ENCODE peak calls at places on chromosomes 13 and 19, in five cellular contexts. T, C, V, M and O are unnamed samples.
A peak's percentile ranks its signal among the peaks of the same experiment; 100 is the strongest.

GRCh38 chr19:39745645-39746044 is 7.8 kb upstream of the CLC start:
- DNase-seq in V (no peak), C (no peak), T (no peak), M (no peak), O (no peak)

GRCh38 chr13:50161052-50161451 is 145.8 kb downstream of the KCNRG start:
- DNase-seq in T (no peak), V (no peak), C (peak; percentile 56), M (no peak), O (no peak)

GRCh38 chr13:36190771-36191170 is 23.6 kb downstream of the SOHLH2 start:
- DNase-seq in T (no peak), V (no peak), M (no peak), C (no peak), O (no peak)

GRCh38 chr19:52010674-52011073 is 2.7 kb upstream of the ZNF615 start:
- DNase-seq in C (no peak), V (no peak), T (no peak), M (no peak), O (no peak)

GRCh38 chr13:95160112-95160906 is 140.9 kb downstream of the ABCC4 start:
- DNase-seq in C (peak; percentile 72), T (no peak), M (no peak), V (no peak), O (no peak)

GRCh38 chr13:102693781-102694180 is 1.1 kb downstream of the METTL21C start:
- DNase-seq in T (no peak), C (peak; percentile 64), V (no peak), M (no peak), O (no peak)

GRCh38 chr13:20294497-20294896 is 62.4 kb upstream of the GJB6 start:
- DNase-seq in T (no peak), C (no peak), V (no peak), M (no peak), O (no peak)

GRCh38 chr13:46057251-46058015 is 4.9 kb upstream of the ZC3H13 start:
- DNase-seq in T (no peak), V (no peak), M (no peak), C (peak; percentile 18), O (no peak)

GRCh38 chr13:52845766-52846566 is 2.5 kb downstream of the PCDH8 start:
- DNase-seq in M (no peak), T (no peak), C (no peak), V (no peak), O (no peak)

GRCh38 chr19:19381007-19381926 is 24.2 kb upstream of the GATAD2A start:
- DNase-seq in M (no peak), T (no peak), C (no peak), V (no peak), O (no peak)

GRCh38 chr13:66995366-66995663 is 234.8 kb downstream of the PCDH9 start:
- DNase-seq in V (no peak), T (no peak), C (no peak), M (no peak), O (no peak)

DNA sequence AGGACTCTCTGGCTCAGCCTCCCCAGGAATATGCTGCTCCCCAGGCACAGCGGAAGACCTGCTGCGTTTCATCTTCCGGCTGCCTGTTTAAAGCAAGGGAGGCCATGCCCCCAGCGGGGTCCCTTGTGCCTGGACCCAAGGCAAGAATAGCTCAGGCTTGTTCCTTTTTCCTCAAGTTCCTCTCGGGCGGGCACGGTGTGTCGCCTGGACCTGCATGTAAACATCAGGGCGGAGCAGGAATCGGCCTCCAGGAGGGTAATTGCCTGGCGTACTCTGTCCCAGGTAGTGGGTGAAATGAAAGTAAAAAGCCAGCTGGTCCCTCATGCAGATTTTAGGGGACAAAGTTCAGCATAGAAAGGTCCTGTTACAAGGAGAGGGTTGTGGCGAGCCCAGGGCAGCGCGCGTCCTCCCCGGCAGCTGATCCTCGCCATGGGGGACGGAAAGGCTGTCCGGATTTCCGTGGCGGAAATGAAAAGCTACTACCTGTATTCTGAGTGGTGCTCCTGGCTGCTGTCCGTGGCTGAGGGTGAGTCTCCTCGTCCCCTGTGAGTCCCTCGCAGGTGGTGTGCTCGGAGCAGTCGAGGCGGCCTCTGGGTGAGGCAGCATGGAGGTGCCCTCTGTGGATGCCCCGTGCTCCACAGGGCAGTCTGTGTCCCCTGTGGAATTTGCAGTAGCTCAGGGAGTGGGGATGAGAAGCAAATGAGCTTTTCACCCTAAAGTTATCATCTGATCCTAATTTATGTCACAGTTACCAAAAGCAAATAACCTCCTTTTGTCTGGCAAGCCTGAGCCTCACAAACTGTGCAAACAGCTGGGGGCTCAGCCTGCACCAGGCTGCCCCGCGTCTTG is 16.2 kb downstream of the MCF2L start:
- DNase-seq in C (no peak), M (no peak), T (no peak), V (no peak), O (no peak)
- H3K4me3 ChIP-seq in C (no peak overlapping the region), M (no peak overlapping the region), T (no peak overlapping the region), V (no peak overlapping the region), O (no peak overlapping the region)

DNA sequence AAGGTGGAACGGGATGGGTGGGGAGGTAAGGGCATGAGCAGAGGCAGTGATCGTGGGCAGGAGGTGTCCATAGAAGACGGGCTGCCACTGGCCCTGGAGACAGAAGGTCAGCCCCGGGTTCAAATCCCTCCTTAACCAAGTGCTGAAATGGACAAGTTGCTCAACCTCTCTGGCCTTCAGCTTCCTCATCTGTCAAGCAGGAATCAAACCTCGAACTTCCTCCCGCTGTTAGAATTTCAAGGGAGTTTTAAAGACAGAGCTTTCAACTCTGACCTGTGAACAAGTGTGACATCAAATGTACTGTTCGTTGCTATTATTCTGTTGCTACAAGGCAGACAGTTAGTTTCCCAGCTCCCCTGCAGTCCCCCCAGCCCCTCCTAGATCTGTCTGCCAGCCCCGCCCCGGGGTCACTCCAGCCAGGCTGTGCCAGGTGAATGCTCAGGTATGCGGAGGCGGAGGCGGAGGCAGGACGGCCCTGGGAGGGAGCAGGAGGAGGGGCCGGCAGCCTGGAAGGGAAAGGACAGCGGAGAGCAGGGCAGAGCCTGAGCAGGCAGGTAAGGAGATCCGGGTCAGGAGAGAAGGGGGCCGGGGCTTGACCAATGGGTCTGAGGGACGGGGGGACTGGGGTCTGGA is at the start of gene EPS8L1:
- DNase-seq in V (no peak), T (no peak), C (no peak), M (no peak), O (no peak)
- H3K4me3 ChIP-seq in V (no peak within 1 kb of the TSS), T (no peak within 1 kb of the TSS), C (no peak within 1 kb of the TSS), M (no peak within 1 kb of the TSS), O (no peak within 1 kb of the TSS)

GRCh38 chr19:9309974-9310446 is 372 bp upstream of the ZNF699 start:
- DNase-seq in T (peak; percentile 96), C (peak; percentile 84), V (no peak), M (no peak), O (peak; percentile 87)

GRCh38 chr19:9309139-9309973 is at the start of gene ZNF699:
- DNase-seq in M (peak; percentile 97), T (peak; percentile 99), C (peak; percentile 96), V (peak; percentile 92), O (peak; percentile 95)

GRCh38 chr19:9306443-9306842 is 3.2 kb downstream of the ZNF699 start:
- DNase-seq in C (peak; percentile 76), T (no peak), M (no peak), V (no peak), O (no peak)

GRCh38 chr19:9313756-9314155 is 4.1 kb upstream of the ZNF699 start:
- DNase-seq in V (no peak), T (no peak), M (no peak), C (no peak), O (no peak)

DNA sequence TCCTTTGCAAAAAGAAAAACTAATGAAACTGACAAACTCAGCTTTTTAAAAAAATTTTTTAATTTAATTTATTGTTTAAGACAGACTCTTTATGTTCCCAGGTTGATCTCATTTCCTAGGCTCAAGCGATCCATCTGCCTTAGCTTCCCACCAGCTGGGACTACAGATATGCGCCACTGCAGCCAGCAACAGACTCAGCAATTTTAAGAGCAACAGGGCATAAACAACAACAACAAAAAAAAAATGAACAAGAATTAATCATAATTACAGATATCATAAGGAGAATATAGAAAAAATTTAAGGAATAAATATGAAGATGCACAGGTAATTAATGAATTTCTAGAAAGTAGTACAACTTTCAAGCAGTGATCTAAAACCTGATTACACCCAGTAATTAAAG is 1.5 kb downstream of the ZNF699 start:
- DNase-seq in T (no peak), M (no peak), C (no peak), V (no peak), O (no peak)
- H3K4me3 ChIP-seq in T (peak overlapping the region; percentile 97), M (peak overlapping the region; percentile 76), C (peak overlapping the region; percentile 94), V (no peak overlapping the region), O (no peak overlapping the region)

GRCh38 chr13:24233351-24233901 is 72.9 kb downstream of the SPATA13 start:
- DNase-seq in V (no peak), C (peak; percentile 64), T (peak; percentile 72), M (no peak), O (no peak)
- H3K4me3 ChIP-seq in V (no peak overlapping the region), C (peak overlapping the region; percentile 47), T (no peak overlapping the region), M (peak overlapping the region; percentile 43), O (no peak overlapping the region)

GRCh38 chr19:13866463-13867046 is 10.4 kb upstream of the NANOS3 start:
- DNase-seq in V (no peak), C (no peak), M (no peak), T (no peak), O (no peak)
- H3K4me3 ChIP-seq in V (peak overlapping the region; percentile 41), C (peak overlapping the region; percentile 70), M (peak overlapping the region; percentile 19), T (no peak overlapping the region), O (peak overlapping the region; percentile 19)

GRCh38 chr13:27535546-27535945 is 84.8 kb downstream of the LNX2 start:
- DNase-seq in C (no peak), T (no peak), M (no peak), V (no peak), O (no peak)

GRCh38 chr13:27534976-27535370 is 84.6 kb upstream of the MTIF3 start:
- DNase-seq in M (no peak), C (no peak), V (no peak), T (no peak), O (no peak)

GRCh38 chr13:27536361-27537101 is 83.8 kb downstream of the LNX2 start:
- DNase-seq in M (no peak), C (no peak), V (no peak), T (no peak), O (no peak)

GRCh38 chr13:27534108-27534975 is 84.0 kb upstream of the MTIF3 start:
- DNase-seq in M (no peak), V (no peak), C (no peak), T (no peak), O (no peak)

GRCh38 chr13:27533155-27533643 is 82.8 kb upstream of the MTIF3 start:
- DNase-seq in V (no peak), T (peak; percentile 83), C (peak; percentile 59), M (peak; percentile 16), O (peak; percentile 54)
- H3K4me3 ChIP-seq in V (no peak overlapping the region), T (no peak overlapping the region), C (no peak overlapping the region), M (no peak overlapping the region), O (no peak overlapping the region)

DNA sequence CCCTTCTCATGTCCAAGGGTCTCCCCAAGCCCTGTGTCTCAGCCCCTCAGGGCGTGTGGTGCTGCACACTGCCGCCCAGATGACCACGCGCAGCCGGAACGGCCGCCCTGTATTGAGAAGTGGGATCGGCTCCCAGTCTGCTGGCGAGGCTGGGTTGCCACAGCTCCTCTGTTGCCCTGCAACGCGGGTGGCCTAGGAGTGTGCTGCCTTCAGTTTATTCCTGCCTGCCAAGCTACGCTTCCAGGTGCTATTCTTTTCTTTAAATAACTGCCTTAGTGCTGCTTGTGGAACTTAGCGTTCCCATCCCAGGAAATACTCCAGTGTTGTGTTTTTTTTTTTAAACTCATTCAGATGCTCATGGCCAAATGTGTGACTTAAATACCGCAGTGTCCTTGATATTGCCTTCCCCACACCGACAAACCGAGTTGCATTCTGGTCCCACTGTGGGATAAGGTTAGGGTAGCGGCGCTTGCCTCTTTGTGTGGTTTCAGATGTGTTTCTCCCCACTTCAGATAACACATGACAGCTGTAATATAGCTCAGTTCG is 16.6 kb downstream of the ACTN4 start:
- DNase-seq in T (no peak), M (no peak), C (no peak), V (no peak), O (peak; percentile 45)
- H3K4me3 ChIP-seq in T (peak overlapping the region; percentile 11), M (peak overlapping the region; percentile 37), C (no peak overlapping the region), V (no peak overlapping the region), O (no peak overlapping the region)